ENCODE peak calls at places on chromosomes 3 and 15, in four cellular contexts. B is GM12891, U is K562, Q is transverse colon. X is an unnamed sample.

GRCh38 chr3:13655074-13655913 is 106.4 kb downstream of the FBLN2 start:
- DNase-seq in B (peak), U (peak), Q (peak), X (no peak)

GRCh38 chr3:135803291-135803690 is 162.2 kb upstream of the PPP2R3A start:
- DNase-seq in B (no peak), U (no peak), Q (no peak), X (no peak)

GRCh38 chr3:177201707-177202397 is 4.6 kb upstream of the TBL1XR1 start:
- DNase-seq in B (peak), U (no peak), Q (peak), X (peak)

GRCh38 chr15:72342385-72342784 is 22.4 kb upstream of the CELF6 start:
- DNase-seq in B (no peak), U (peak), Q (peak), X (no peak)

GRCh38 chr3:163490119-163490518 is 1588.2 kb downstream of the SI start:
- DNase-seq in B (peak), U (peak), Q (peak), X (no peak)

GRCh38 chr15:69146724-69147435 is 13.6 kb upstream of the GLCE start:
- DNase-seq in B (no peak), U (no peak), Q (no peak), X (no peak)

GRCh38 chr3:195766671-195767070 is 45.1 kb downstream of the MUC4 start:
- DNase-seq in B (no peak), U (no peak), Q (no peak), X (no peak)

GRCh38 chr3:3212781-3213416 is 33.4 kb upstream of the CRBN start:
- DNase-seq in B (no peak), U (no peak), Q (no peak), X (no peak)

GRCh38 chr3:110955301-110955880 is 116.2 kb upstream of the NECTIN3 start:
- DNase-seq in B (no peak), U (no peak), Q (no peak), X (no peak)

GRCh38 chr3:172221550-172221949 is 182.2 kb downstream of the FNDC3B start:
- DNase-seq in B (no peak), U (no peak), Q (no peak), X (no peak)

GRCh38 chr15:26572606-26573350 is 200.1 kb downstream of the GABRB3 start:
- DNase-seq in B (no peak), U (no peak), Q (no peak), X (no peak)

GRCh38 chr3:141894524-141895176 is 18.2 kb downstream of the ATP1B3 start:
- DNase-seq in B (no peak), U (no peak), Q (no peak), X (no peak)

GRCh38 chr15:40439461-40440299 is 1.1 kb upstream of the BAHD1 start:
- DNase-seq in B (no peak), U (peak), Q (peak), X (no peak)

GRCh38 chr15:33149919-33150318 is 44.6 kb downstream of the FMN1 start:
- DNase-seq in B (no peak), U (no peak), Q (no peak), X (no peak)

GRCh38 chr15:72195101-72195511 is 2.5 kb downstream of the GRAMD2A start:
- DNase-seq in B (no peak), U (peak), Q (no peak), X (no peak)

GRCh38 chr3:171138027-171138426 is 111.5 kb upstream of the SLC2A2 start:
- DNase-seq in B (no peak), U (no peak), Q (no peak), X (no peak)

GRCh38 chr3:111072016-111072891 is 638 bp downstream of the NECTIN3 start:
- DNase-seq in B (no peak), U (no peak), Q (peak), X (no peak)

GRCh38 chr3:36302626-36303025 is 77.7 kb upstream of the STAC start:
- DNase-seq in B (no peak), U (no peak), Q (no peak), X (no peak)

GRCh38 chr15:43168192-43169107 is 16.8 kb upstream of the CCNDBP1 start:
- DNase-seq in B (no peak), U (no peak), Q (no peak), X (no peak)

GRCh38 chr3:52934626-52935530 is 37.5 kb upstream of the STIMATE start:
- DNase-seq in B (peak), U (peak), Q (peak), X (peak)

GRCh38 chr15:52256366-52256765 is 39.2 kb downstream of the MYO5C start:
- DNase-seq in B (peak), U (peak), Q (peak), X (peak)

GRCh38 chr3:177385831-177386301 is 188.6 kb upstream of the TBL1XR1 start:
- DNase-seq in B (no peak), U (no peak), Q (no peak), X (no peak)

GRCh38 chr3:42387802-42388651 is 22.4 kb downstream of the LYZL4 start:
- DNase-seq in B (no peak), U (no peak), Q (no peak), X (no peak)

GRCh38 chr3:111601810-111602209 is 6.7 kb upstream of the ZBED2 start:
- DNase-seq in B (no peak), U (no peak), Q (no peak), X (no peak)

GRCh38 chr3:161177996-161178395 is 43.1 kb upstream of the NMD3 start:
- DNase-seq in B (no peak), U (no peak), Q (no peak), X (no peak)

GRCh38 chr3:98440283-98440682 is 22.7 kb upstream of the OR5K1 start:
- DNase-seq in B (no peak), U (no peak), Q (no peak), X (no peak)

GRCh38 chr3:73121684-73122331 is 60.3 kb downstream of the EBLN2 start:
- DNase-seq in B (no peak), U (no peak), Q (no peak), X (no peak)

GRCh38 chr3:129023909-129024308 is 22.8 kb downstream of the EFCC1 start:
- DNase-seq in B (no peak), U (peak), Q (no peak), X (no peak)

GRCh38 chr3:73188707-73189106 is 127.2 kb downstream of the EBLN2 start:
- DNase-seq in B (no peak), U (no peak), Q (no peak), X (no peak)

GRCh38 chr3:113117511-113118302 is 93.7 kb upstream of the BOC start:
- DNase-seq in B (no peak), U (no peak), Q (no peak), X (no peak)

GRCh38 chr3:13119471-13120220 is 46.4 kb upstream of the IQSEC1 start:
- DNase-seq in B (no peak), U (no peak), Q (no peak), X (no peak)

GRCh38 chr3:53805463-53806159 is 40.6 kb downstream of the CHDH start:
- DNase-seq in B (no peak), U (no peak), Q (no peak), X (no peak)

GRCh38 chr3:127801914-127802313 is 20.4 kb downstream of the MGLL start:
- DNase-seq in B (no peak), U (no peak), Q (no peak), X (no peak)

DNA sequence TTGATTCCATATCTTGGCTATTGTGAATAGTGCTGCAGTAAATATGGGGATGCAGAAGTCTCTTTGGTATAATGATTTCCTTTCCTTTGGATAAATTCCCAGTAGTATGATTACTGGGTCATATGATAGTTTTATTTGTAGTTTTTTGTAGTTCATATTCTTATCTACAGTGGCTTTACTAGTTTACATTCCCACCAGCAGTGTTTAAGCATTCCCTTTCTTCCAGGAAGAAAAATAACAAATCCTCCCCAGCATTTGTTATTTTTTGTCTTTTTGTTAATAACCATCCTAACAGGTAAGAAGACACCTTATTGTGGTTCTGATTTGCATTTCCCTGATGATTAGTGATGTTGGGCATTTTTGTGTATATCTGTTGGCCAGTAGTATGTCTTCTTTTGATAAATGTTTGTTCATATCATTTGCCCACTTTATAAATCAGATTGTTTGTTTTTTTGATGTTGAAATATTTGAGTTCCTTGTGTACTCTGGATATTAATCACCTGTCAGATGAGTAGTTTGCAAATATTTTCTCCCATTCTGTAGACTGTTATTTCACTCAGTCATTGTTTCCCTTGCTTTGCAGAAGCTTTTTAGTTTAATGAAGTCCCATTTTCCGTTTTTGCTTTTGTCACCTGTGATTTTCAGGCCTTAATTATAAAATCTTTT is 163.4 kb upstream of the THRB start:
- DNase-seq in B (no peak), U (no peak), Q (no peak), X (no peak)
- TF ChIP-seq POLR2AphosphoS5 in B (no peak), U (no peak), Q (no peak), X (no peak)

GRCh38 chr3:50158747-50159146 is 3.6 kb downstream of the SEMA3F start:
- DNase-seq in B (no peak), U (no peak), Q (no peak), X (no peak)
- TF ChIP-seq POLR2A in B (no peak), U (no peak), Q (no peak), X (no peak)

GRCh38 chr3:5186089-5186853 is 1.2 kb upstream of the EDEM1 start:
- DNase-seq in B (no peak), U (peak), Q (no peak), X (no peak)
- TF ChIP-seq POLR2AphosphoS5 in B (peak), U (peak), Q (no peak), X (peak)

GRCh38 chr3:184608209-184608608 is 46.6 kb downstream of the EPHB3 start:
- DNase-seq in B (no peak), U (no peak), Q (no peak), X (no peak)
- TF ChIP-seq POLR2A in B (no peak), U (no peak), Q (no peak), X (no peak)

DNA sequence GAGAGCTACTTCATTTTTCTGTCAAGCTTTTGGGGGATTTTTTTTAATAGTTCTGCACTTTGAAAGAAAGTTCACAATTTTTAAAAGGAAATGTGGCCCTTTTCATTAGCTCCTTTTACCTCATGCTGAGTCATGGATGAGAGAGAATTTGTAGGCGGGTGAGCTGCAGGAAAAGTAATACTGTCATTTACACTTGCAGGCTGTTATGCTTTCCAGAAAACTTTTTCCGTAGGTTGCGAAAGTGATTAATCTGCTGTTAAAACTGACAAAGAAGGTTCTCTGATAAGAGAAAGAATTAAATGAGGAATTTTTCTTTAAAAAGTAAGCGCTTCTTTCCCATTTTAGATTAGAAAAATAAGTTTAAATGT is 430.2 kb downstream of the LPP start:
- DNase-seq in B (no peak), U (no peak), Q (no peak), X (no peak)
- TF ChIP-seq POLR2AphosphoS5 in B (no peak), U (no peak), Q (peak), X (no peak)

GRCh38 chr15:67900621-67901147 is 60.8 kb upstream of the RNU6-1 start:
- DNase-seq in B (no peak), U (no peak), Q (no peak), X (no peak)

GRCh38 chr15:67892559-67893377 is 52.9 kb upstream of the RNU6-1 start:
- DNase-seq in B (no peak), U (no peak), Q (no peak), X (no peak)

GRCh38 chr15:67897646-67898045 is 57.8 kb upstream of the RNU6-1 start:
- DNase-seq in B (no peak), U (no peak), Q (no peak), X (no peak)

GRCh38 chr15:67899596-67900283 is 59.9 kb upstream of the RNU6-1 start:
- DNase-seq in B (no peak), U (no peak), Q (no peak), X (no peak)

GRCh38 chr15:67895237-67895636 is 55.4 kb upstream of the RNU6-1 start:
- DNase-seq in B (no peak), U (no peak), Q (no peak), X (no peak)
- TF ChIP-seq POLR2A in B (no peak), U (no peak), Q (no peak), X (no peak)

GRCh38 chr3:156535162-156535627 is 19.7 kb downstream of the SSR3 start:
- DNase-seq in B (no peak), U (peak), Q (peak), X (no peak)
- TF ChIP-seq POLR2AphosphoS5 in B (no peak), U (peak), Q (peak), X (no peak)

DNA sequence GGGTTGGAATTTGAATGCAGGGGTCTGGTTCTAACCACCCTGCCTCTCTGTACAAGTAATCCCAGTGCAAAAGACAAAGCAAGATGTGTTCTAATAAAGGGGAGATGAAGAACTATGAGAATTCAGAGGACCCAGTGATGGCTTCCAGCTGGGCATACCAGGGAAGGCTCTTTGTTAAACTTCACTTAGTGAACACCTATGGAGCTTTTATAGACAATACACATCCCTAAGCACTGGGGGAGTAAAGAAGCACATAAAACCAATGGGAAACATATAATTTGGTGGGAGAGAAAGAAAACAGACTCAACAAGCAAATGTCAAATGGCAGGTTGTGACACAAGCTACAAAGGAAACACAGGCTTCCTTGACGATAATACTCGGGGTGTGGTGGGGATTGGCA is 47.9 kb upstream of the RNU6-1 start:
- DNase-seq in B (no peak), U (no peak), Q (no peak), X (no peak)
- TF ChIP-seq POLR2A in B (no peak), U (no peak), Q (no peak), X (no peak)

DNA sequence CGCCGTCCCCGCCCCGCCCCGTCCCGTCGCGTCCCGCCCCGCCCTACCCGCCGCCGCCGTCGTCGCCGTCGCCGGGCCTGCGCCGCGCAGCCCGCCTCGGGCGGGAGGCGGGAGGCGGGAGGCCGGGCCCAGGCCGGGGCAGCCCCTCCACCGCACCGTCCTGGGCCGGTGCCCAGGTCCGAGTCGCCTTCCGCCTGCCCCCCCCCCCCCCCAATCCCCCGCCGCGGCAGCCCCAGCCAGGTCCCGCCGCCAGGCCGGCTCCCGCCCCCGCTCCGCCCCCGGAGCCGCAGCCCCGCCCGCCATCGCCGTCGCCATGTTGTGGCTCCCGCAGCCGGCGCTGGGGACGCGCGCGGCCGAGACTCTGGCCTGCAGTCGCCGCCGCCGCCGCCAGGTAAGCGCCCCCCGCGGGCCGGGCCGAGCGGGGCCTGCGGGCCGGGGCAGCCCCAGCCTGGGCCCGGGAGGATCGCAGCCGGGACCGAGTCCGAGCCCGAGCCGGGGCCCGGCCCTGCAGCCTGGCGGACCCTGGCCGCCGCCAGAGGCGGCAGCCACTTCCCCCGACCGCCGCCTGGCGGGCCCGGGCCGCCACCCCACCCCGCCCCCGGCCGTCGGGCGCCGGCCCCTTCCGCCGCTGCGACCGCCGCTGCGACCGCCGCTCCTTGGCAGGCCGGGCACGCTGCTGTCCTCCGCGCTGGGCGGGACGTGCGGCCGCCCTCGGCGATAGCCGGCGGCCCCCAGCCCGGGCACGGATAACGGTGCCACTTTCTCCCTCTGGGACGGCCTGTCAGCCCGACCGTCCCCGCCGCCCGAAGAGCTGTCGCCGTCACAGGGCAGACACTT is at the start of gene ZNF592:
- DNase-seq in B (peak), U (peak), Q (peak), X (peak)
- TF ChIP-seq POLR2AphosphoS5 in B (no peak), U (no peak), Q (no peak), X (no peak)